ENCODE peak calls at places on chromosome 14, in eight cellular contexts. Z, R, S, Y, B, Q, X and G are unnamed samples.

GRCh38 chr14:67313153-67313552 is 46.5 kb downstream of the ATP6V1D start:
- DNase-seq in X (no peak), Y (no peak), S (no peak), Q (no peak), Z (no peak), B (no peak), R (peak), G (no peak)

GRCh38 chr14:74557691-74558090 is 54.3 kb downstream of the LTBP2 start:
- DNase-seq in S (no peak), X (no peak), B (no peak), R (no peak), Z (no peak), Q (no peak), Y (no peak), G (no peak)

GRCh38 chr14:21723431-21724045 is 49.9 kb upstream of the OR4E1 start:
- DNase-seq in X (no peak), Y (peak), S (no peak), Z (peak), R (peak), B (peak), Q (no peak), G (peak)

GRCh38 chr14:99658218-99658617 is 13.3 kb downstream of the HHIPL1 start:
- DNase-seq in Q (no peak), R (no peak), X (no peak), S (no peak), Z (no peak), B (no peak), Y (no peak), G (no peak)

GRCh38 chr14:72666610-72667009 is 227.3 kb downstream of the DPF3 start:
- DNase-seq in B (no peak), X (peak), Z (no peak), Q (no peak), Y (no peak), R (no peak), S (no peak), G (no peak)

GRCh38 chr14:65223636-65224035 is 121.3 kb upstream of the MAX start:
- DNase-seq in Y (no peak), S (no peak), Q (no peak), Z (no peak), B (no peak), X (no peak), R (no peak), G (no peak)

GRCh38 chr14:35046751-35047536 is 872 bp downstream of the FAM177A1 start:
- DNase-seq in X (peak), B (peak), Z (peak), Y (no peak), R (no peak), Q (no peak), S (peak), G (no peak)

GRCh38 chr14:104686624-104687517 is 2.5 kb upstream of the INF2 start:
- DNase-seq in B (no peak), Z (no peak), Q (no peak), R (no peak), Y (no peak), X (no peak), S (peak), G (no peak)

GRCh38 chr14:71551291-71551955 is 380.8 kb upstream of the RGS6 start:
- DNase-seq in Q (no peak), B (no peak), X (peak), Y (no peak), S (no peak), R (no peak), Z (no peak), G (no peak)